ENCODE peak calls at places on chromosomes 16 and 17, in seven cellular contexts. One of them, this sample, is unnamed.

GRCh38 chr16:54242199-54242598 is 44.4 kb downstream of the IRX3 start:
- DNase-seq in endothelial cell of umbilical vein: peak; percentile 4
- DNase-seq in GM23338: peak; percentile 76
- DNase-seq in HCT116: peak; percentile 41
- DNase-seq in SK-N-SH: peak; percentile 36
- DNase-seq in suprapubic skin: no peak
- DNase-seq in prostate gland: peak; percentile 7
- DNase-seq in this sample: no peak

GRCh38 chr16:11875721-11876120 is 24.4 kb upstream of the RSL1D1 start:
- DNase-seq in HCT116: no peak
- DNase-seq in endothelial cell of umbilical vein: no peak
- DNase-seq in prostate gland: no peak
- DNase-seq in suprapubic skin: no peak
- DNase-seq in SK-N-SH: no peak
- DNase-seq in GM23338: no peak
- DNase-seq in this sample: no peak

GRCh38 chr17:77495575-77495974 is 354.8 kb downstream of the SEC14L1 start:
- DNase-seq in prostate gland: no peak
- DNase-seq in suprapubic skin: peak; percentile 49
- DNase-seq in SK-N-SH: peak; percentile 36
- DNase-seq in HCT116: no peak
- DNase-seq in endothelial cell of umbilical vein: no peak
- DNase-seq in GM23338: no peak
- DNase-seq in this sample: peak; percentile 30

GRCh38 chr16:49019081-49019633 is 262.5 kb downstream of the CBLN1 start:
- DNase-seq in suprapubic skin: no peak
- DNase-seq in endothelial cell of umbilical vein: no peak
- DNase-seq in prostate gland: no peak
- DNase-seq in HCT116: no peak
- DNase-seq in SK-N-SH: no peak
- DNase-seq in GM23338: peak; percentile 49
- DNase-seq in this sample: no peak

GRCh38 chr16:3789375-3790067 is 72.2 kb upstream of the TRAP1 start:
- DNase-seq in GM23338: no peak
- DNase-seq in SK-N-SH: no peak
- DNase-seq in suprapubic skin: no peak
- DNase-seq in HCT116: no peak
- DNase-seq in endothelial cell of umbilical vein: no peak
- DNase-seq in prostate gland: no peak
- DNase-seq in this sample: no peak

GRCh38 chr16:19701091-19701490 is 16.9 kb downstream of the KNOP1 start:
- DNase-seq in suprapubic skin: no peak
- DNase-seq in SK-N-SH: no peak
- DNase-seq in GM23338: no peak
- DNase-seq in HCT116: no peak
- DNase-seq in endothelial cell of umbilical vein: no peak
- DNase-seq in prostate gland: no peak
- DNase-seq in this sample: no peak

GRCh38 chr16:1706386-1707192 is 594 bp downstream of the MAPK8IP3 start:
- DNase-seq in HCT116: no peak
- DNase-seq in GM23338: peak; percentile 50
- DNase-seq in SK-N-SH: peak; percentile 74
- DNase-seq in suprapubic skin: peak; percentile 70
- DNase-seq in prostate gland: no peak
- DNase-seq in endothelial cell of umbilical vein: no peak
- DNase-seq in this sample: peak; percentile 89

GRCh38 chr17:68542698-68543463 is 30.7 kb downstream of the PRKAR1A start:
- DNase-seq in prostate gland: no peak
- DNase-seq in endothelial cell of umbilical vein: no peak
- DNase-seq in suprapubic skin: no peak
- DNase-seq in HCT116: no peak
- DNase-seq in GM23338: no peak
- DNase-seq in SK-N-SH: no peak
- DNase-seq in this sample: peak; percentile 54

GRCh38 chr16:19138601-19139000 is 24.8 kb downstream of the ITPRIPL2 start:
- DNase-seq in GM23338: peak; percentile 22
- DNase-seq in prostate gland: peak; percentile 96
- DNase-seq in endothelial cell of umbilical vein: peak; percentile 49
- DNase-seq in suprapubic skin: peak; percentile 92
- DNase-seq in SK-N-SH: peak; percentile 58
- DNase-seq in HCT116: no peak
- DNase-seq in this sample: no peak

GRCh38 chr17:41140360-41141132 is at the start of gene KRTAP4-6:
- DNase-seq in endothelial cell of umbilical vein: no peak
- DNase-seq in GM23338: no peak
- DNase-seq in prostate gland: no peak
- DNase-seq in HCT116: no peak
- DNase-seq in SK-N-SH: no peak
- DNase-seq in suprapubic skin: no peak
- DNase-seq in this sample: no peak

GRCh38 chr17:8537734-8538133 is 92.8 kb downstream of the MYH10 start:
- DNase-seq in GM23338: no peak
- DNase-seq in SK-N-SH: no peak
- DNase-seq in endothelial cell of umbilical vein: no peak
- DNase-seq in suprapubic skin: no peak
- DNase-seq in HCT116: no peak
- DNase-seq in prostate gland: no peak
- DNase-seq in this sample: no peak

GRCh38 chr16:88314991-88315542 is 67.7 kb upstream of the ZNF469 start:
- DNase-seq in GM23338: no peak
- DNase-seq in suprapubic skin: no peak
- DNase-seq in endothelial cell of umbilical vein: no peak
- DNase-seq in SK-N-SH: no peak
- DNase-seq in HCT116: no peak
- DNase-seq in prostate gland: no peak
- DNase-seq in this sample: no peak

GRCh38 chr17:4492762-4493561 is 5.7 kb upstream of the SPNS2 start:
- DNase-seq in SK-N-SH: no peak
- DNase-seq in GM23338: peak; percentile 96
- DNase-seq in HCT116: no peak
- DNase-seq in suprapubic skin: no peak
- DNase-seq in endothelial cell of umbilical vein: peak; percentile 54
- DNase-seq in prostate gland: no peak
- DNase-seq in this sample: no peak

GRCh38 chr17:3532859-3533142 is 24.8 kb downstream of the TRPV3 start:
- DNase-seq in GM23338: no peak
- DNase-seq in HCT116: no peak
- DNase-seq in SK-N-SH: no peak
- DNase-seq in endothelial cell of umbilical vein: no peak
- DNase-seq in prostate gland: no peak
- DNase-seq in suprapubic skin: no peak
- DNase-seq in this sample: no peak

GRCh38 chr17:47736501-47737211 is 3.6 kb downstream of the TBX21 start:
- DNase-seq in suprapubic skin: peak; percentile 14
- DNase-seq in HCT116: no peak
- DNase-seq in endothelial cell of umbilical vein: no peak
- DNase-seq in prostate gland: no peak
- DNase-seq in SK-N-SH: no peak
- DNase-seq in GM23338: no peak
- DNase-seq in this sample: no peak

GRCh38 chr16:8998114-8998513 is 34.4 kb upstream of the USP7 start:
- DNase-seq in SK-N-SH: no peak
- DNase-seq in HCT116: no peak
- DNase-seq in suprapubic skin: no peak
- DNase-seq in GM23338: no peak
- DNase-seq in prostate gland: no peak
- DNase-seq in endothelial cell of umbilical vein: no peak
- DNase-seq in this sample: no peak

GRCh38 chr16:82078125-82078524 is 43.1 kb downstream of the HSD17B2 start:
- DNase-seq in HCT116: no peak
- DNase-seq in GM23338: no peak
- DNase-seq in prostate gland: no peak
- DNase-seq in SK-N-SH: no peak
- DNase-seq in endothelial cell of umbilical vein: no peak
- DNase-seq in suprapubic skin: no peak
- DNase-seq in this sample: no peak

GRCh38 chr17:67649891-67650290 is 67.8 kb upstream of the NOL11 start:
- DNase-seq in prostate gland: no peak
- DNase-seq in GM23338: peak; percentile 43
- DNase-seq in SK-N-SH: no peak
- DNase-seq in suprapubic skin: no peak
- DNase-seq in endothelial cell of umbilical vein: no peak
- DNase-seq in HCT116: no peak
- DNase-seq in this sample: no peak

GRCh38 chr17:77405867-77406513 is 265.2 kb downstream of the SEC14L1 start:
- DNase-seq in HCT116: no peak
- DNase-seq in GM23338: no peak
- DNase-seq in endothelial cell of umbilical vein: no peak
- DNase-seq in prostate gland: no peak
- DNase-seq in SK-N-SH: no peak
- DNase-seq in suprapubic skin: no peak
- DNase-seq in this sample: no peak

GRCh38 chr16:57999366-57999970 is 1.0 kb downstream of the ZNF319 start:
- DNase-seq in suprapubic skin: peak; percentile 35
- DNase-seq in SK-N-SH: peak; percentile 52
- DNase-seq in HCT116: no peak
- DNase-seq in GM23338: no peak
- DNase-seq in prostate gland: no peak
- DNase-seq in endothelial cell of umbilical vein: peak; percentile 25
- DNase-seq in this sample: no peak

DNA sequence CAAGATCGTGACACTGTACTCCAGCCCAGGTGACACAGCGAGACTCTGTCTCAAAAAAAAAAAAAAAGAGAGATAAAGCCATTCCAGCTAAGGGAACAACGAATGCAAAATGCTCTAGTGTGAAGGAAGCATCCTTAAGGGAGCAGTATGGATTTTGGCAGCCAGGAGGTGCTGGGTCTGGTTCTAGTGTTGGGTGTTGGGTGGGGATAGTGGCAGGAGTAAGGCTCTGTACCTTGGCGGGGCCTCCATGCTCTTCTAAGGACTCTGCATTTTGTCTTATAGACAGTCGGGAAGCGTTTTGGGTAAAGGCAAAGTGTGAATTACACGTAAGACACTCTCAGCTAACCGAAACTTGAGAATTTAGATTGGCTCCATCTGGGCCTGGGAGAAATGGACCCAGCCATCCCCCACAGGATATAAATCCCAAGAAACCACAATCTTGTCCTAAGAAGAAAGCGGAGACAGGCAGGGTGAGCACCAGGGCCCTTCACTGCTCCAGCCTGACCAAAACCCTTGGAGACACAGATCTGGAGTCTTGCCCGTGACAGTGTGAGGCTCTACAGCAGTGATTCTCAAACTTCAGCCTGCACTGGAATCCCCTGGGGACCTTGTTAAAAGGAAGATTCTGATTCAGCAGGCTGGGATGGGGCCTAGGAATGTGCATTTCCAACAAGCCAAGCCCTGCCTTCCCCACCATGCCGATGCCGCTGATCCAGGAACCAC is 33.1 kb upstream of the PHB1 start:
- DNase-seq in SK-N-SH: no peak
- DNase-seq in endothelial cell of umbilical vein: no peak
- DNase-seq in suprapubic skin: no peak
- DNase-seq in GM23338: no peak
- DNase-seq in prostate gland: no peak
- DNase-seq in HCT116: no peak
- DNase-seq in this sample: no peak
- TF ChIP-seq CTCF in SK-N-SH: no peak
- TF ChIP-seq CTCF in endothelial cell of umbilical vein: no peak
- TF ChIP-seq CTCF in suprapubic skin: no peak
- TF ChIP-seq CTCF in GM23338: peak; percentile 47
- TF ChIP-seq CTCF in prostate gland: no peak
- TF ChIP-seq CTCF in HCT116: peak; percentile 2
- TF ChIP-seq CTCF in this sample: no peak

GRCh38 chr17:28897769-28898259 is 281 bp upstream of the FLOT2 start:
- DNase-seq in suprapubic skin: peak; percentile 70
- DNase-seq in HCT116: no peak
- DNase-seq in SK-N-SH: no peak
- DNase-seq in GM23338: no peak
- DNase-seq in endothelial cell of umbilical vein: peak; percentile 37
- DNase-seq in prostate gland: no peak
- DNase-seq in this sample: no peak

GRCh38 chr17:28898261-28898955 is 875 bp upstream of the FLOT2 start:
- DNase-seq in endothelial cell of umbilical vein: no peak
- DNase-seq in prostate gland: no peak
- DNase-seq in SK-N-SH: no peak
- DNase-seq in HCT116: no peak
- DNase-seq in GM23338: no peak
- DNase-seq in suprapubic skin: peak; percentile 54
- DNase-seq in this sample: no peak

GRCh38 chr17:28895794-28896447 is 1.6 kb downstream of the FLOT2 start:
- DNase-seq in HCT116: no peak
- DNase-seq in prostate gland: no peak
- DNase-seq in SK-N-SH: no peak
- DNase-seq in endothelial cell of umbilical vein: peak; percentile 28
- DNase-seq in GM23338: no peak
- DNase-seq in suprapubic skin: no peak
- DNase-seq in this sample: no peak

GRCh38 chr17:28896491-28896883 is 1.0 kb downstream of the FLOT2 start:
- DNase-seq in endothelial cell of umbilical vein: peak; percentile 24
- DNase-seq in GM23338: no peak
- DNase-seq in prostate gland: no peak
- DNase-seq in SK-N-SH: peak; percentile 38
- DNase-seq in HCT116: no peak
- DNase-seq in suprapubic skin: no peak
- DNase-seq in this sample: no peak

GRCh38 chr17:28896884-28897768 is at the start of gene FLOT2:
- DNase-seq in GM23338: peak; percentile 88
- DNase-seq in endothelial cell of umbilical vein: peak; percentile 22
- DNase-seq in suprapubic skin: peak; percentile 90
- DNase-seq in prostate gland: peak; percentile 91
- DNase-seq in HCT116: no peak
- DNase-seq in SK-N-SH: peak; percentile 92
- DNase-seq in this sample: peak; percentile 93
- TF ChIP-seq POLR2AphosphoS5 in GM23338: peak; percentile 67
- TF ChIP-seq POLR2AphosphoS5 in endothelial cell of umbilical vein: peak; percentile 92
- TF ChIP-seq POLR2AphosphoS5 in suprapubic skin: no peak
- TF ChIP-seq POLR2AphosphoS5 in prostate gland: peak; percentile 84
- TF ChIP-seq POLR2AphosphoS5 in HCT116: peak; percentile 80
- TF ChIP-seq POLR2AphosphoS5 in SK-N-SH: peak; percentile 59
- TF ChIP-seq POLR2AphosphoS5 in this sample: peak; percentile 51

DNA sequence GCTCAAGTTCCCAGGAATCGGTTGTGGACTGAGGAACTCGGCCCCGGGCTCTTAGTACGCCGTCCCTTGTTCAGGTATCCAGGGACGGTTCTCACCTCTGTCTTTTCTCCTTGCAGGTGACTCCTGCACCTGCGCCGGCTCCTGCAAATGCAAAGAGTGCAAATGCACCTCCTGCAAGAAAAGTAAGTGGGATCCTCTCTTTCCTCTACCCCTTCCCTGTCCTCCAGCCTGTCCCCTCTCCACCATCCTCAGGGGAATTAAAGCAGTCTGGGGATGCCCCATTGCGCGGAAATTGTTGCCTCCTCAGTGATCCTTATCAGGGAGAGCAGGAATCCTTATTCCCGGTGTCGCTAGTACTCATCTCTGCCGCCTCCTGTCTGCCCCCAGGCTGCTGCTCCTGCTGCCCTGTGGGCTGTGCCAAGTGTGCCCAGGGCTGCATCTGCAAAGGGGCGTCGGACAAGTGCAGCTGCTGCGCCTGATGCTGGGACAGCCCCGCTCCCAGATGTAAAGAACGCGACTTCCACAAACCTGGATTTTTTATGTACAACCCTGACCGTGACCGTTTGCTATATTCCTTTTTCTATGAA is 585 bp downstream of the MT2A start:
- DNase-seq in GM23338: no peak
- DNase-seq in prostate gland: no peak
- DNase-seq in SK-N-SH: peak; percentile 43
- DNase-seq in endothelial cell of umbilical vein: no peak
- DNase-seq in HCT116: no peak
- DNase-seq in suprapubic skin: no peak
- DNase-seq in this sample: peak; percentile 61
- TF ChIP-seq CTCF in GM23338: no peak
- TF ChIP-seq CTCF in prostate gland: no peak
- TF ChIP-seq CTCF in SK-N-SH: no peak
- TF ChIP-seq CTCF in endothelial cell of umbilical vein: no peak
- TF ChIP-seq CTCF in HCT116: no peak
- TF ChIP-seq CTCF in suprapubic skin: no peak
- TF ChIP-seq CTCF in this sample: no peak

GRCh38 chr17:75645501-75645888 is 12.3 kb downstream of the SMIM5 start:
- DNase-seq in SK-N-SH: peak; percentile 22
- DNase-seq in prostate gland: peak; percentile 58
- DNase-seq in endothelial cell of umbilical vein: peak; percentile 18
- DNase-seq in HCT116: peak; percentile 90
- DNase-seq in GM23338: no peak
- DNase-seq in suprapubic skin: no peak
- DNase-seq in this sample: peak; percentile 93
- TF ChIP-seq POLR2AphosphoS5 in SK-N-SH: no peak
- TF ChIP-seq POLR2AphosphoS5 in prostate gland: peak; percentile 57
- TF ChIP-seq POLR2AphosphoS5 in endothelial cell of umbilical vein: no peak
- TF ChIP-seq POLR2AphosphoS5 in HCT116: peak; percentile 26
- TF ChIP-seq POLR2AphosphoS5 in GM23338: no peak
- TF ChIP-seq POLR2AphosphoS5 in suprapubic skin: no peak
- TF ChIP-seq POLR2AphosphoS5 in this sample: peak; percentile 49

This sample was measured in upper lobe of left lung.